ENCODE peak calls at places on chromosomes 2 and 18, in eight cellular contexts. S is endothelial cell of umbilical vein, A is HCT116, Q is K562, Y is HepG2, E is SK-N-SH, Z is H1, X is GM12878. I is an unnamed sample.

GRCh38 chr2:1973636-1974035 is 229.3 kb upstream of the PXDN start:
- DNase-seq in S (no peak), Y (no peak), X (no peak), A (no peak), E (no peak), Q (no peak), Z (no peak), I (no peak)

GRCh38 chr2:119730598-119731278 is 29.0 kb upstream of the PTPN4 start:
- DNase-seq in E (no peak), Z (no peak), A (no peak), Y (no peak), Q (no peak), S (no peak), X (no peak), I (no peak)

GRCh38 chr2:205685314-205686230 is 3.3 kb downstream of the NRP2 start:
- DNase-seq in A (no peak), Z (no peak), X (no peak), Q (no peak), Y (no peak), E (peak), S (peak), I (no peak)

GRCh38 chr2:111662039-111662740 is 221.8 kb downstream of the ANAPC1 start:
- DNase-seq in E (no peak), X (no peak), A (no peak), S (no peak), Y (no peak), Q (no peak), Z (no peak), I (no peak)

GRCh38 chr2:203861607-203862006 is 6.0 kb upstream of the CTLA4 start:
- DNase-seq in Y (no peak), X (no peak), Z (no peak), S (no peak), A (no peak), Q (no peak), E (no peak), I (no peak)

GRCh38 chr2:28393115-28393836 is 618 bp downstream of the FOSL2 start:
- DNase-seq in Y (no peak), A (no peak), Q (peak), Z (no peak), S (peak), X (no peak), E (peak), I (no peak)

GRCh38 chr2:70242552-70242951 is 5.9 kb downstream of the TIA1 start:
- DNase-seq in X (no peak), S (no peak), Y (no peak), Q (no peak), Z (no peak), A (no peak), E (no peak), I (no peak)

GRCh38 chr18:13878858-13879257 is 36.5 kb downstream of the MC2R start:
- DNase-seq in A (no peak), E (no peak), Z (no peak), X (no peak), S (no peak), Y (no peak), Q (no peak), I (no peak)

GRCh38 chr2:176637497-176638166 is 368.4 kb downstream of the MTX2 start:
- DNase-seq in E (peak), A (no peak), Q (no peak), S (peak), Z (no peak), X (no peak), Y (no peak), I (no peak)

GRCh38 chr18:48310353-48310752 is 98.8 kb downstream of the ZBTB7C start:
- DNase-seq in X (no peak), Y (no peak), A (no peak), E (no peak), S (no peak), Z (no peak), Q (no peak), I (no peak)

GRCh38 chr2:222034058-222034457 is 264.7 kb downstream of the PAX3 start:
- DNase-seq in E (no peak), Y (no peak), S (no peak), A (no peak), X (no peak), Q (no peak), Z (no peak), I (no peak)
- TF ChIP-seq POLR2AphosphoS5 in E (no peak), Y (no peak), S (no peak), A (no peak), X (no peak), Q (no peak), Z (no peak), I (no peak)

DNA sequence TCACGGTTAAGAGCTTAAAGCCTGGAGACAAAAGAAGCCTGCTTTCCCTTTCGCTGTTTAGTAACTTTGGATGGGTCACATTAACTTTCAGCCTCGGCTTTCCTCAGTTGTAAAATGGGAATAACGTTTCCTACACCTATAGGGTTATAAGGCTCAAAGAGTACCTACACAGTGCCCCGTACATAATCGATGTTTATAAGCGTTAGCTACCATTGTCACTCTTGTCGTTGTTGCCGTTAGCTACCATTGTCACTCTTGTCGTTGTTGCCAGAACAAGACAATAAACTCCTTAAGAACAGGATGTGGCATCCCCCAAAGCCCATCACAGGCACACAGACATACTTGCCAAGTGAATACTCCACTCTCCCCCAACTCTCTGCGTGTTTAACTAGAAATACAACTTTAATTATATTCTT is 901 bp upstream of the MFSD6 start:
- DNase-seq in A (no peak), Z (no peak), S (no peak), E (no peak), Y (no peak), X (no peak), Q (no peak), I (no peak)
- H3K9ac ChIP-seq in A (peak), Z (no peak), S (no peak), E (no peak), Y (no peak), X (peak), Q (no peak), I (no peak)

GRCh38 chr2:73892631-73893329 is at the start of gene ACTG2:
- DNase-seq in Q (no peak), E (no peak), S (no peak), X (no peak), Y (no peak), Z (no peak), A (no peak), I (no peak)

GRCh38 chr2:73888388-73888787 is 4.4 kb upstream of the ACTG2 start:
- DNase-seq in X (no peak), Q (no peak), Z (no peak), A (no peak), S (no peak), E (no peak), Y (no peak), I (no peak)

GRCh38 chr2:73890301-73891092 is 2.3 kb upstream of the ACTG2 start:
- DNase-seq in A (no peak), E (no peak), Z (no peak), S (no peak), X (no peak), Y (peak), Q (no peak), I (no peak)

GRCh38 chr2:73893764-73894474 is 1.1 kb downstream of the ACTG2 start:
- DNase-seq in A (no peak), X (no peak), S (no peak), E (no peak), Q (no peak), Y (no peak), Z (no peak), I (no peak)

GRCh38 chr2:73891276-73891901 is 1.4 kb upstream of the ACTG2 start:
- DNase-seq in A (no peak), Z (no peak), Q (no peak), S (no peak), Y (no peak), E (no peak), X (no peak), I (no peak)
- H3K27ac ChIP-seq in A (no peak), Z (no peak), Q (no peak), S (no peak), Y (no peak), E (no peak), X (no peak), I (no peak)

DNA sequence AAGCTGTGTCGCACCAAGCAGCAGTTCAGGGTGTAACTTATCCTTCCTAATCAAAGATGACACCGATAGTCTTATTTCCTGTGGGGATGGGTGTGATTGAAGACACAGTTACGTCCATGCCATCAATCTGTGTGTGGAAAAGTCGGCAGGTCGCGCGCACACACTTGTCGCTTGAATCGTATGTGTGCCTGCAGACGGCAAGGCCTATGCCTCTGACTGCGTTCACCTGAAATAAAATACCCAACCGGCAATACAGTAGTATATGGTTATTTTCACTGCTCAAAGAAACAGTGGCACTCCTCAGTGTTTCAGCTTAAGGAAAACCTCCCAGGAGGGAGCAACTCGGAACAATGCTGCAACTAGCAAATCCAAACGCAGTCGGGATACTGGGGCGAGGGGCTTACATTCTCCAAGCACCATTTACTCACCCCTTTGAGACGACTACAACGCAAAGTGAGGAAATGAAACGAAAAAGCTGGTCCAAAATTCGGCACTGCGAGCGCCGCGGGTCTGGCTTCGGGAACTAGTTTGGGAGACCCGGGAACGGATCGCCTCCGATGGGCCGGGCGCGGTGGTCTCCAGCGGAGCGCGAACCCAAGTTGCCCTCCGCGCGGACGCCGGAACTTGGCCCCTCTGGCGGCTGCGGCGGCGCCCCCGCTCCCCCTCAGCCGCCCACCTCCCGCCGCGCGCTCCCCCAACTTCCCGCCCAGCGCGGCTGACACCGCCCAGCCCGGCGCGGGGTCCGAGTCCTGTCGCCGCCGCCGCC is 680 bp downstream of the PRKD3 start:
- DNase-seq in E (peak), Z (no peak), Q (peak), X (no peak), A (no peak), Y (peak), S (peak), I (no peak)
- TF ChIP-seq POLR2AphosphoS5 in E (no peak), Z (peak), Q (no peak), X (no peak), A (no peak), Y (no peak), S (no peak), I (no peak)

DNA sequence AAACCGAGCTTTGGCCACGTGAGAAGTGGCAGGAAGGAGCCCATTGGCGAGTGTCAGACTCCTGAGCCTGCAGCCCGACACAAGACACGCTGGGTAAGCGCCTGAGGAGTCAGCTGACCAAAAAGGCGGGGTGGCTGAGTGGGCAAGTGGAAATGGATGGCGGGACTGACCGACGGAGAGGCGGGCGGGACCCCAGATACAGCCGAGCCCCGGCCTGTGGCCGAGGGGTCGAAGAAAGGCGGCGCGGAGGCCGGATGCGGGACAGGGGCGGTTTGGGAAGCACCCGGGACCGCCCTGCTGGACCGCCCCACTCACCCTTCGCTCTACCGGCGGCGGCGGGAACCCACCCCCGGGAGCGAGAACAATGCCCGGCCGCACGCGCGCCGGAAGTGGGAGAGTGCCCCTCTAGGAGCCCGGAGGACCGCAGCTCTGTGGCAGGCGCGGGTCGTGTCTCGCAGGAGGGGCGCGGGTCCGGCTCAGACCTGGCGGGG is 22.8 kb downstream of the ZSCAN30 start:
- DNase-seq in Z (no peak), A (no peak), S (peak), E (peak), Y (no peak), Q (no peak), X (no peak), I (no peak)
- H3K9ac ChIP-seq in Z (no peak), A (no peak), S (peak), E (no peak), Y (no peak), Q (no peak), X (no peak), I (no peak)

GRCh38 chr2:201139836-201140599 is 24.1 kb downstream of the CFLAR start:
- DNase-seq in A (no peak), X (no peak), S (no peak), Q (no peak), Z (no peak), Y (no peak), E (no peak), I (no peak)
- H3K27ac ChIP-seq in A (no peak), X (no peak), S (no peak), Q (no peak), Z (no peak), Y (no peak), E (no peak), I (no peak)

DNA sequence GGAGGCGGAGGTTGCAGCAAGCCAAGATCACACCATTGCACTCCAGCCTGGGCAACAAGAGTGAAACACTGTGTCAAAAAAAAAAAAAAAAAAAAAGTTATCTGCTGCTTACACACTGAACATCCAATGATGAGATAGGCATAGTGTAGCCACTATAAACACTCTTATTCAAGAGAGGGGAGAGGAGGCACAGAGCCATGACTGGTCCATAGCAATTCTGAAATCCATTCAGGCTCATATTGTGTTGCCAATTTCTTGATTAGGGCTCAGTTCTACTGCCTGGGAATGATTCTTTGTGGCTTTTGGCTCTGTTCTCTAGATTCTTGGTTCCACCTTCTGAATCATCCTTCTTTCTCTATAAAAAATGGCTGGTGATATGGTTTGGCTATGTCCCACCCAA is 136.1 kb downstream of the ZFP36L2 start:
- DNase-seq in Q (no peak), Z (no peak), E (no peak), X (no peak), Y (no peak), S (no peak), A (no peak), I (no peak)
- TF ChIP-seq POLR2AphosphoS5 in Q (no peak), Z (no peak), E (no peak), X (no peak), Y (no peak), S (no peak), A (no peak), I (no peak)

GRCh38 chr2:12288048-12288447 is 428.7 kb upstream of the TRIB2 start:
- DNase-seq in A (no peak), S (no peak), E (no peak), Q (peak), Y (no peak), Z (no peak), X (no peak), I (no peak)
- H3K9ac ChIP-seq in A (no peak), S (no peak), E (no peak), Q (no peak), Y (no peak), Z (no peak), X (no peak), I (no peak)

GRCh38 chr2:47072018-47072691 is 83.0 kb downstream of the STPG4 start:
- DNase-seq in X (no peak), E (peak), A (no peak), Y (no peak), S (no peak), Z (no peak), Q (no peak), I (no peak)

GRCh38 chr2:47070920-47071824 is 83.9 kb downstream of the STPG4 start:
- DNase-seq in X (peak), Z (no peak), E (no peak), Q (no peak), S (peak), Y (peak), A (no peak), I (no peak)

GRCh38 chr2:47073217-47073616 is 81.9 kb downstream of the STPG4 start:
- DNase-seq in Q (no peak), Z (no peak), E (no peak), S (no peak), A (no peak), X (no peak), Y (no peak), I (no peak)

GRCh38 chr2:47073641-47074040 is 81.5 kb downstream of the STPG4 start:
- DNase-seq in Y (no peak), Z (no peak), S (no peak), A (no peak), E (no peak), Q (no peak), X (no peak), I (no peak)

DNA sequence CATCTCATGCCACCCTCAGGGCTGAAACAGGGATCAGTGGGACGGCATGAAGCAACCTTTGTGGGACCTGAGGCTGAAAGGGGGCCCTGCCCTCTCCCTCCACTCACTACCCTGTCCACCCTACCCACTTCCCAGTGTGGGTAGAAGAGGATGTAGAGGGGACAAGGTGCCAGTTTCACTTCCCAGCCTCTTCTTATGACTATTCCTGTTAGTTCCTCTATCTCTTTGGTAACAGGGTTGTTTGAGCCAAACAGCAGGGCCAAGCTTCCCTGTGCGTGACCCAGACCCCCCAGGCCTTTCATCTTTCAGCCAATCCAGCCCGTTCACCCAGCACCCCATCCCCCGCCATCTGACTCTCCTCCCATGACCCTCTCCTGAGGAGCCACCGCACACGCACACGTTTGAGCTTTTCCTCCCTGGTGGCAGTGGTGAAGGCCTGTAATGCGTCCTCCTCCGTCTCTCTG is 82.3 kb downstream of the STPG4 start:
- DNase-seq in E (peak), Z (no peak), A (no peak), S (no peak), X (no peak), Y (no peak), Q (no peak), I (no peak)
- H3K27ac ChIP-seq in E (peak), Z (no peak), A (peak), S (no peak), X (no peak), Y (peak), Q (no peak), I (no peak)